ENCODE peak calls at places on chromosomes 2 and 18, in four cellular contexts. One of them, this sample, is unnamed.
A peak's percentile ranks its signal among the peaks of the same experiment; 100 is the strongest.

GRCh38 chr18:47689386-47689785 is 241.1 kb downstream of the SMAD2 start:
- DNase-seq in CD8-positive, alpha-beta T cell: no peak
- DNase-seq in HL-60: no peak
- DNase-seq in AG04450: no peak
- DNase-seq in this sample: no peak

GRCh38 chr18:48680871-48681270 is 142.0 kb downstream of the CTIF start:
- DNase-seq in CD8-positive, alpha-beta T cell: no peak
- DNase-seq in HL-60: no peak
- DNase-seq in AG04450: no peak
- DNase-seq in this sample: no peak

GRCh38 chr18:6960124-6960523 is 157.5 kb downstream of the LAMA1 start:
- DNase-seq in CD8-positive, alpha-beta T cell: no peak
- DNase-seq in HL-60: no peak
- DNase-seq in AG04450: no peak
- DNase-seq in this sample: no peak

GRCh38 chr2:188145885-188146284 is 145.8 kb upstream of the GULP1 start:
- DNase-seq in CD8-positive, alpha-beta T cell: no peak
- DNase-seq in HL-60: no peak
- DNase-seq in AG04450: no peak
- DNase-seq in this sample: no peak

GRCh38 chr2:241637233-241638062 is at the start of gene ATG4B:
- DNase-seq in CD8-positive, alpha-beta T cell: peak; percentile 66
- DNase-seq in HL-60: peak; percentile 77
- DNase-seq in AG04450: no peak
- DNase-seq in this sample: peak; percentile 65

GRCh38 chr18:50397023-50397422 is 22.2 kb downstream of the SKA1 start:
- DNase-seq in CD8-positive, alpha-beta T cell: no peak
- DNase-seq in HL-60: no peak
- DNase-seq in AG04450: no peak
- DNase-seq in this sample: no peak

GRCh38 chr18:46627136-46627535 is 29.9 kb downstream of the LOXHD1 start:
- DNase-seq in CD8-positive, alpha-beta T cell: no peak
- DNase-seq in HL-60: no peak
- DNase-seq in AG04450: no peak
- DNase-seq in this sample: no peak

GRCh38 chr2:104825124-104825865 is 28.6 kb upstream of the POU3F3 start:
- DNase-seq in CD8-positive, alpha-beta T cell: no peak
- DNase-seq in HL-60: no peak
- DNase-seq in AG04450: no peak
- DNase-seq in this sample: no peak

GRCh38 chr2:43462866-43463641 is 132.8 kb downstream of the THADA start:
- DNase-seq in CD8-positive, alpha-beta T cell: no peak
- DNase-seq in HL-60: no peak
- DNase-seq in AG04450: no peak
- DNase-seq in this sample: no peak

GRCh38 chr18:60331890-60332289 is 40.7 kb downstream of the MC4R start:
- DNase-seq in CD8-positive, alpha-beta T cell: no peak
- DNase-seq in HL-60: no peak
- DNase-seq in AG04450: no peak
- DNase-seq in this sample: no peak

GRCh38 chr2:171995586-171995985 is 4.2 kb upstream of the METAP1D start:
- DNase-seq in CD8-positive, alpha-beta T cell: no peak
- DNase-seq in HL-60: no peak
- DNase-seq in AG04450: no peak
- DNase-seq in this sample: no peak

GRCh38 chr18:76985951-76986236 is 146.7 kb downstream of the MBP start:
- DNase-seq in CD8-positive, alpha-beta T cell: no peak
- DNase-seq in HL-60: no peak
- DNase-seq in AG04450: no peak
- DNase-seq in this sample: no peak

GRCh38 chr2:68762112-68762511 is 27.5 kb downstream of the ARHGAP25 start:
- DNase-seq in CD8-positive, alpha-beta T cell: no peak
- DNase-seq in HL-60: no peak
- DNase-seq in AG04450: no peak
- DNase-seq in this sample: no peak

GRCh38 chr2:68764781-68765385 is 30.3 kb downstream of the ARHGAP25 start:
- DNase-seq in CD8-positive, alpha-beta T cell: no peak
- DNase-seq in HL-60: no peak
- DNase-seq in AG04450: peak; percentile 52
- DNase-seq in this sample: no peak

GRCh38 chr2:68765739-68766377 is 31.2 kb downstream of the ARHGAP25 start:
- DNase-seq in CD8-positive, alpha-beta T cell: no peak
- DNase-seq in HL-60: no peak
- DNase-seq in AG04450: no peak
- DNase-seq in this sample: no peak

GRCh38 chr2:68762665-68763064 is 28.1 kb downstream of the ARHGAP25 start:
- DNase-seq in CD8-positive, alpha-beta T cell: no peak
- DNase-seq in HL-60: no peak
- DNase-seq in AG04450: no peak
- DNase-seq in this sample: peak; percentile 42

DNA sequence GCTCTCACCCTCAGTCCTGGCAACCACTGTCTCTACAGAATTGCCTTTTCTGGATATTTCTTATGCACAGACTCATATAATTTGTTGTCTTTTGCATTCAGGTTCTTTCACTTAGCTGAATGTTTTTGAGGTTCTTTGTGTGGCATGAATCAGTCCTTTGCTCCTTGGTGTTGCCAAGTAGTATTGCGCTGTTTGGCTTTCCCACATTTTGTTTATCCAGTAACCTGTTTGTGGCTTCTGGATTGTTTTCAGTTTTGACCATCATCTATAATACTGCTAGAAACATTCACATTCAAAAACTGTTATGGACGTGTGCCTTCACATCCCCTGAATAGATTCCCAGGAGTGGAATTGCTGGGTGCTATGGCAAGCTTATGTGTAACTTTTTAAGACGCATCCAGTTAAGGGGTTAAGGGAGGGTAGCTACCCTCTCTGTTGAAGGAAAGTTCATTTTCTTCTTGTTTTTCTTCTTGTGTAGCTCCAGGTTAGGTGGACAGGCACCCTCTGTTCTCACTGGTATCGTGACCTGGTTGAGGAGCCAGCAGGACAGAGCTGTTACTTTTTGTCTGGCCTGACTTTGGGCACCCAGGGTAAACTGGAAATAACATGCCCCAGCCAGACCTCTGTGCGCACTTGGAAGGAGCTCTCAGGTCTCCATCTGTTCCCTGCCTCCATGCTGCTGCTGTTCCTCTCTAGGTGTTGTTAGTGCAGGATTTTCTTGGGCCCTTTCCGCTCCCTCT is 29.6 kb downstream of the ARHGAP25 start:
- DNase-seq in CD8-positive, alpha-beta T cell: no peak
- DNase-seq in HL-60: no peak
- DNase-seq in AG04450: no peak
- DNase-seq in this sample: no peak
- H3K4me3 ChIP-seq in CD8-positive, alpha-beta T cell: peak overlapping the region; percentile 57
- H3K4me3 ChIP-seq in HL-60: no peak overlapping the region
- H3K4me3 ChIP-seq in AG04450: no peak overlapping the region
- H3K4me3 ChIP-seq in this sample: peak overlapping the region; percentile 30

DNA sequence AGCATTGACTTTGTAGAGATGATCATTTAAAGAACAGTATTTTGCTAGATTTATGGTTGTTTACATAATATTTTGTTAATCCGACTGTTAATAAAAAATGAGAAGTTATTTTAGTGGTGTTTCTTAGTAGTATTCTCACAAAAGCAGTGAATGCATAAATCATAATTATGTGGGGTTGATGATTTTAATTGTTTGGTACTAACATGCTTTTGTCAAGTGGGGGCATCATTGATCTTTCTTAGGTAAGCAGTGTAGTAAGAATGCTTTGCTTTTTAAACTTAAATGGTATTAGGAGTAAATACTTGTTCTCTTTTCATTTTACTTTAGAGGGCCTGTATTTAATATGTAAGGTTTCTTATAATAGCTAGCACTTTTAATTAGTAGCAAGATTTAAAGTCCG is 109.2 kb upstream of the OTX1 start:
- DNase-seq in CD8-positive, alpha-beta T cell: no peak
- DNase-seq in HL-60: no peak
- DNase-seq in AG04450: no peak
- DNase-seq in this sample: no peak
- H3K4me3 ChIP-seq in CD8-positive, alpha-beta T cell: no peak overlapping the region
- H3K4me3 ChIP-seq in HL-60: no peak overlapping the region
- H3K4me3 ChIP-seq in AG04450: no peak overlapping the region
- H3K4me3 ChIP-seq in this sample: no peak overlapping the region

DNA sequence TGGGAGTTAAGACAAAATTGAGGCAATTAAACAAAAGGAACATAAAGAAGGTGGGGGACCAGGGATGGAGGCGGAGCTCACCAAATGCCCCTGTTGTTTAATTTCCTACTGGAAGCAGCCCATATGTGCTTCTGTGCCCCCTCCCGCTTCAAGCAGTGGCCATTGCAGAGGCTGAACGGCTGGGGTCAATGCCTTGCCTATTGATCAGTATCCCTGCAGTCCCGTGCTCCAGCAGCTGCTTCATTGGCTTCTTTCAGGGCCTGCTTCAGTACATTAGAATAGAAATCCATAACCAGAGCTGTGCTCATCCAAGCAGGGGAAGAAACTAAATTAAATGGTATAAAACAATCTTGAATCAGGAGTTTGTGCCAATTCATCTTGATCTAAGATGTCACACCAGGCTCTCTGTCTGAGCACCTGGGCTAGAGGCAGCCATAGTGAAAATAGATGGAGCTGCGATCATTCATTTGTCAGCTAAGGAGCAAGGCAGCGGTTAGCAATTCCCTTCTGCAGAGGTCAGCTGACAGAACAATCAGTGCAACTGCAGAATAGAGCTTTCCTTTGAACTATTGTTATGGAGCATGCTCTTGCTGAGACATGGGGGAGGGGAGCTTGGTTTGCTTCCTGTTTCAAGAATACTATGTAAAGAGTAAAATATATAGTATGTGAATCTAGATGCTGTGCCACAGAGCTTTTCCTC is 222.4 kb downstream of the WDR7 start:
- DNase-seq in CD8-positive, alpha-beta T cell: no peak
- DNase-seq in HL-60: no peak
- DNase-seq in AG04450: no peak
- DNase-seq in this sample: peak; percentile 82
- H3K4me3 ChIP-seq in CD8-positive, alpha-beta T cell: no peak overlapping the region
- H3K4me3 ChIP-seq in HL-60: no peak overlapping the region
- H3K4me3 ChIP-seq in AG04450: no peak overlapping the region
- H3K4me3 ChIP-seq in this sample: no peak overlapping the region

GRCh38 chr2:38722271-38723115 is 28.7 kb downstream of the SRSF7 start:
- DNase-seq in CD8-positive, alpha-beta T cell: no peak
- DNase-seq in HL-60: no peak
- DNase-seq in AG04450: no peak
- DNase-seq in this sample: peak; percentile 41
- H3K4me3 ChIP-seq in CD8-positive, alpha-beta T cell: no peak overlapping the region
- H3K4me3 ChIP-seq in HL-60: no peak overlapping the region
- H3K4me3 ChIP-seq in AG04450: no peak overlapping the region
- H3K4me3 ChIP-seq in this sample: no peak overlapping the region

DNA sequence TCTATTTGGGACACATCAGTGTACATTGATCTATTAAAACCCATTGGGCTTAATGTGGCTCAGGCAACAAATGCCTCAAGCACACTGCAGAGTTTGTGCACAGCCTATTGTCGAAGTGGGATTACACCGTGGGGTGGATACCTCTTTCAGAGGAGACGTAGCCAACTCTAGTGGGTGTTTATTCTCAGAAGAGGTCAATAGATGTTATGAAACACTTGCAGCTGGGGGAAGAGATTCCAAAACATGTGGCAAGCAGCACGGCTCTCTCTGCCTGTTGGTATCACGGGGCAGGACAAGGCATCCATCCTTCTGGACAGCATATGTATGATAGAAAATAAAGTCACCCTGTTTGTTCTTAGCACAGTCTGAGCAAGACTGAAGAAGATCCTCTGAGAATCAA is 121.4 kb upstream of the COPS8 start:
- DNase-seq in CD8-positive, alpha-beta T cell: no peak
- DNase-seq in HL-60: no peak
- DNase-seq in AG04450: no peak
- DNase-seq in this sample: no peak
- H3K4me3 ChIP-seq in CD8-positive, alpha-beta T cell: no peak overlapping the region
- H3K4me3 ChIP-seq in HL-60: no peak overlapping the region
- H3K4me3 ChIP-seq in AG04450: no peak overlapping the region
- H3K4me3 ChIP-seq in this sample: no peak overlapping the region

GRCh38 chr2:190628651-190629378 is 20.1 kb upstream of the NAB1 start:
- DNase-seq in CD8-positive, alpha-beta T cell: no peak
- DNase-seq in HL-60: no peak
- DNase-seq in AG04450: no peak
- DNase-seq in this sample: no peak

GRCh38 chr2:190626656-190627055 is 22.2 kb upstream of the NAB1 start:
- DNase-seq in CD8-positive, alpha-beta T cell: no peak
- DNase-seq in HL-60: no peak
- DNase-seq in AG04450: no peak
- DNase-seq in this sample: no peak

GRCh38 chr2:190625691-190626090 is 23.2 kb upstream of the NAB1 start:
- DNase-seq in CD8-positive, alpha-beta T cell: no peak
- DNase-seq in HL-60: no peak
- DNase-seq in AG04450: no peak
- DNase-seq in this sample: no peak

GRCh38 chr2:190627881-190628412 is 20.9 kb upstream of the NAB1 start:
- DNase-seq in CD8-positive, alpha-beta T cell: no peak
- DNase-seq in HL-60: no peak
- DNase-seq in AG04450: no peak
- DNase-seq in this sample: no peak
- H3K4me3 ChIP-seq in CD8-positive, alpha-beta T cell: peak overlapping the region; percentile 57
- H3K4me3 ChIP-seq in HL-60: peak overlapping the region; percentile 18
- H3K4me3 ChIP-seq in AG04450: peak overlapping the region; percentile 50
- H3K4me3 ChIP-seq in this sample: no peak overlapping the region

GRCh38 chr2:3520591-3520990 is 1.3 kb upstream of the ADI1 start:
- DNase-seq in CD8-positive, alpha-beta T cell: no peak
- DNase-seq in HL-60: no peak
- DNase-seq in AG04450: no peak
- DNase-seq in this sample: no peak
- H3K4me3 ChIP-seq in CD8-positive, alpha-beta T cell: peak overlapping the region; percentile 80
- H3K4me3 ChIP-seq in HL-60: no peak overlapping the region
- H3K4me3 ChIP-seq in AG04450: no peak overlapping the region
- H3K4me3 ChIP-seq in this sample: no peak overlapping the region

GRCh38 chr2:196241175-196241574 is 69.8 kb upstream of the STK17B start:
- DNase-seq in CD8-positive, alpha-beta T cell: no peak
- DNase-seq in HL-60: no peak
- DNase-seq in AG04450: no peak
- DNase-seq in this sample: no peak

GRCh38 chr2:196244516-196244915 is 73.1 kb upstream of the STK17B start:
- DNase-seq in CD8-positive, alpha-beta T cell: no peak
- DNase-seq in HL-60: no peak
- DNase-seq in AG04450: no peak
- DNase-seq in this sample: no peak

GRCh38 chr2:196242131-196242620 is 70.8 kb upstream of the STK17B start:
- DNase-seq in CD8-positive, alpha-beta T cell: no peak
- DNase-seq in HL-60: peak; percentile 82
- DNase-seq in AG04450: no peak
- DNase-seq in this sample: peak; percentile 48

GRCh38 chr2:196238836-196239380 is 67.5 kb upstream of the STK17B start:
- DNase-seq in CD8-positive, alpha-beta T cell: no peak
- DNase-seq in HL-60: no peak
- DNase-seq in AG04450: no peak
- DNase-seq in this sample: no peak

GRCh38 chr2:196239622-196240587 is 68.5 kb upstream of the STK17B start:
- DNase-seq in CD8-positive, alpha-beta T cell: peak; percentile 70
- DNase-seq in HL-60: peak; percentile 74
- DNase-seq in AG04450: no peak
- DNase-seq in this sample: peak; percentile 94
- H3K4me3 ChIP-seq in CD8-positive, alpha-beta T cell: peak overlapping the region; percentile 21
- H3K4me3 ChIP-seq in HL-60: no peak overlapping the region
- H3K4me3 ChIP-seq in AG04450: no peak overlapping the region
- H3K4me3 ChIP-seq in this sample: peak overlapping the region; percentile 27